ENCODE peak calls at places on chromosomes 2 and 18, in ten cellular contexts. B, E, L, M, T, P, K, F, G and Q are unnamed samples.

GRCh38 chr2:149686136-149686535 is 98.6 kb upstream of the MMADHC start:
- DNase-seq in E (no peak), M (no peak), F (no peak), L (no peak), T (no peak), B (no peak), P (no peak), G (no peak), K (no peak), Q (peak; percentile 82)

GRCh38 chr2:224689539-224689938 is 26.6 kb downstream of the CCDC195 start:
- DNase-seq in B (no peak), K (no peak), E (no peak), T (no peak), L (no peak), M (no peak), G (no peak), F (no peak), P (no peak), Q (no peak)

GRCh38 chr2:232488097-232488711 is 570 bp upstream of the ECEL1 start:
- DNase-seq in P (no peak), E (no peak), T (no peak), G (no peak), M (no peak), L (no peak), F (no peak), K (no peak), B (no peak), Q (no peak)

GRCh38 chr18:26771524-26771923 is 94.0 kb downstream of the AQP4 start:
- DNase-seq in G (no peak), K (no peak), E (no peak), F (no peak), B (no peak), L (peak; percentile 34), M (no peak), P (no peak), T (peak; percentile 42), Q (no peak)

GRCh38 chr18:47595816-47596501 is 334.5 kb downstream of the SMAD2 start:
- DNase-seq in P (no peak), F (no peak), K (peak; percentile 7), E (peak; percentile 61), L (no peak), B (peak; percentile 55), M (no peak), T (peak; percentile 7), G (no peak), Q (no peak)

GRCh38 chr2:122469147-122469546 is 713.7 kb downstream of the TSN start:
- DNase-seq in F (no peak), B (no peak), E (no peak), T (no peak), M (no peak), P (no peak), L (no peak), K (peak; percentile 6), G (no peak), Q (no peak)

GRCh38 chr2:168793596-168793995 is 8.8 kb upstream of the NOSTRIN start:
- DNase-seq in G (no peak), T (no peak), B (no peak), M (no peak), E (no peak), F (no peak), P (no peak), K (no peak), L (no peak), Q (no peak)

GRCh38 chr2:196186266-196186980 is 15.0 kb upstream of the STK17B start:
- DNase-seq in M (no peak), F (no peak), G (no peak), K (no peak), E (no peak), L (no peak), T (no peak), B (no peak), P (no peak), Q (no peak)

GRCh38 chr2:218799990-218800389 is 18.0 kb downstream of the CYP27A1 start:
- DNase-seq in K (no peak), F (no peak), P (no peak), G (no peak), B (no peak), E (no peak), L (no peak), T (peak; percentile 52), M (no peak), Q (no peak)

GRCh38 chr2:219508444-219508734 is 5.9 kb upstream of the ASIC4 start:
- DNase-seq in T (no peak), K (no peak), G (no peak), F (no peak), P (no peak), E (no peak), B (no peak), L (no peak), M (no peak), Q (no peak)

GRCh38 chr2:191415101-191415500 is 169.9 kb downstream of the MYO1B start:
- DNase-seq in L (no peak), G (no peak), T (no peak), E (no peak), F (no peak), B (no peak), P (no peak), M (no peak), K (no peak), Q (no peak)

GRCh38 chr2:53865264-53865663 is 5.5 kb upstream of the GPR75 start:
- DNase-seq in E (no peak), K (no peak), F (no peak), B (no peak), M (no peak), T (no peak), P (no peak), G (no peak), L (no peak), Q (no peak)

GRCh38 chr2:235006461-235006860 is 54.6 kb downstream of the SH3BP4 start:
- DNase-seq in K (no peak), T (no peak), P (no peak), L (no peak), F (no peak), B (no peak), G (no peak), E (no peak), M (no peak), Q (no peak)
- TF ChIP-seq CTCF in K (no peak), T (no peak), P (no peak), L (no peak), F (no peak), B (no peak), G (no peak), E (no peak), M (no peak), Q (no peak)

DNA sequence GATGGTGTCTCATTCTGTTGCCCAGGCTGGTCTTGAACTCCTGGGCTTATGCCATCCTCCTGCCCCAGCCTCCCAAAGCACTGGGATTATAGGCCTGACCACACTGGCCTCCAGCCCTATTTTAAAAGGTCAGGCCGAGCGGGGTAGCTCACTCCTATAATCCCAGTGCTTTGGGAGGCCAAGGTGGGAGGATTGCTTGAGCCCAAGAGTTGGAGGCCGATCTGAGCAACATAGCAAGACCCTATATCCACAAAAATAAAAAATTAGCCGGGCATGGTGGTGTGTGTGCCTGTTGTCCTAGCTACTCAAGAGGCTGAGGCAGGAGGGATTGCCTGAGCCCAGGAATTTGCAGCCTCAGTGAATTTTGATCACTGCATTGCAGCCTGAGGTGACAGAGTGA is 3.9 kb downstream of the CAB39 start:
- DNase-seq in K (no peak), E (no peak), F (no peak), L (no peak), G (no peak), M (no peak), P (no peak), B (no peak), T (no peak), Q (no peak)
- H3K4me3 ChIP-seq in K (no peak overlapping the region), E (no peak overlapping the region), F (no peak overlapping the region), L (no peak overlapping the region), G (no peak overlapping the region), M (no peak overlapping the region), P (no peak overlapping the region), B (no peak overlapping the region), T (no peak overlapping the region), Q (no peak overlapping the region)

GRCh38 chr2:27280826-27281225 is 1.4 kb upstream of the TRIM54 start:
- DNase-seq in F (no peak), G (no peak), M (no peak), T (no peak), E (no peak), K (no peak), P (no peak), B (no peak), L (no peak), Q (no peak)

GRCh38 chr2:27281855-27282559 is at the start of gene TRIM54:
- DNase-seq in T (peak; percentile 66), M (no peak), P (no peak), K (peak; percentile 30), B (no peak), E (no peak), F (no peak), L (no peak), G (no peak), Q (no peak)

GRCh38 chr2:27282892-27283291 is 663 bp downstream of the TRIM54 start:
- DNase-seq in E (no peak), M (no peak), T (peak; percentile 50), B (no peak), F (no peak), K (no peak), L (no peak), P (no peak), G (no peak), Q (no peak)

GRCh38 chr2:27278010-27278409 is 2.8 kb downstream of the DNAJC5G start:
- DNase-seq in M (no peak), L (no peak), K (no peak), P (no peak), E (no peak), G (no peak), T (no peak), F (no peak), B (no peak), Q (no peak)

DNA sequence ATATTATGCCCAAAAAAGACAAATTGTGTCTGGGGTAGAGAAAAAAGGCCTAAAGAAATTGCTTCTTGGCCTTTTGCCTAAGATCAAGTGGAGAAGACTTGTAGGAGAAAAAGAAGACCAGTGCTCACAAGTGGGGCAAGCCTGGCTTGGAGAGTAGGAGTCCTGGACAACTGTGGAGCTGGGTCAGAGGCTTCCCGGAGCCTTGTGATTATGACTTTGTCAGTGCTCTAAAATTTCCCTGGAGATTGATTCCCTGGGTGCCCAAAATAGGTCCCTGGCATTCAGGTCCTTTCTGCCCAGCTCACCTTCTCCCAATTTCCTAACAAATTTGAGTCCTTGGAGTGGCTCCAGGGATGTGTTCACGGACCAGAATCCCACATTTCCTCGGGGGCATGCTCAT is 787 bp upstream of the TRIM54 start:
- DNase-seq in M (no peak), B (no peak), E (no peak), F (no peak), P (no peak), L (no peak), K (no peak), T (no peak), G (no peak), Q (no peak)
- TF ChIP-seq CTCF in M (no peak), B (no peak), E (no peak), F (no peak), P (no peak), L (no peak), K (no peak), T (no peak), G (no peak), Q (no peak)

DNA sequence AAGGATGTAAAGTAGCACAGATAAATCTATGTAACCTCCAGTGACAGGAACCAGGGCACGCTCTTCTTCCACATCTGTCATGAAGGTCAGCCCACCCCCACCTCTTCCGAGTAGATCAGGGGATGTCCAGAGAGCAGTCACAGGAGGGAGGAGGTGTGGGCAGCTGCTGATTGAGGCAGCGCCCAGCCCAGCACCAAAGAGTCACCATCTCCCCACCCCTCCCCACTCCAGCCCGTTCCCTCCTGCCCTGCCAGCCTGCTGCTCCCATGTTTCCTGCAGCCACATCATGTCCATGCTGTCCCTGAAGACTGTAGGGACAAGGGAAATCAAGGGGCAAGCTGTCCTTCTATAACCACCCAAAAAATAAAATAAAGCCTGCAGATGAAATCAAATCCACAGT is 269.8 kb downstream of the BCL11A start:
- DNase-seq in F (no peak), P (no peak), M (no peak), G (no peak), K (no peak), E (no peak), T (no peak), L (no peak), B (no peak), Q (no peak)
- H3K4me3 ChIP-seq in F (no peak overlapping the region), P (no peak overlapping the region), M (no peak overlapping the region), G (no peak overlapping the region), K (no peak overlapping the region), E (no peak overlapping the region), T (no peak overlapping the region), L (no peak overlapping the region), B (no peak overlapping the region), Q (no peak overlapping the region)